ENCODE peak calls at places on chromosomes 11 and 22, in four cellular contexts. C is Calu3; H is activated CD4-positive, alpha-beta T cell treated with anti-CD3 and anti-CD28 coated beads, Interleukin-2, amount 10 ng/mL, durations not matched to agents 7 days and 5 days; Q is memory B cell. J is an unnamed sample.

GRCh38 chr11:88435405-88435804 is 97.9 kb upstream of the CTSC start:
- DNase-seq in C (no peak), H (no peak), Q (no peak), J (no peak)

GRCh38 chr11:34653851-34654490 is 33.1 kb downstream of the EHF start:
- DNase-seq in C (peak; percentile 82), H (no peak), Q (no peak), J (no peak)

GRCh38 chr11:88507771-88508557 is 170.4 kb upstream of the CTSC start:
- DNase-seq in Q (no peak), H (no peak), C (no peak), J (no peak)

GRCh38 chr11:64334764-64335741 is 5.0 kb upstream of the CCDC88B start:
- DNase-seq in H (no peak), Q (peak; percentile 45), C (peak; percentile 87), J (no peak)

GRCh38 chr11:113675003-113675471 is 31.1 kb downstream of the TMPRSS5 start:
- DNase-seq in C (no peak), Q (no peak), H (peak; percentile 7), J (no peak)

GRCh38 chr11:69089258-69089657 is 40.5 kb downstream of the TPCN2 start:
- DNase-seq in C (peak; percentile 29), H (no peak), Q (no peak), J (no peak)

GRCh38 chr11:38384568-38384967 is 1786.5 kb upstream of the RAG2 start:
- DNase-seq in H (no peak), C (no peak), Q (no peak), J (no peak)

GRCh38 chr11:123381817-123382554 is 48.1 kb upstream of the GRAMD1B start:
- DNase-seq in Q (no peak), C (no peak), H (peak; percentile 58), J (no peak)

GRCh38 chr22:25760848-25761595 is 19.0 kb downstream of the MYO18B start:
- DNase-seq in Q (no peak), C (no peak), H (no peak), J (no peak)

GRCh38 chr11:10293423-10294288 is at the start of gene SBF2:
- DNase-seq in H (peak; percentile 74), Q (peak; percentile 75), C (peak; percentile 79), J (peak; percentile 82)